ENCODE peak calls at places on chromosomes 11 and 22, in four cellular contexts. Z is A549, S is GM12878, C is SK-N-SH. O is an unnamed sample.

GRCh38 chr22:47918936-47919505 is 1156.6 kb downstream of the TBC1D22A start:
- DNase-seq in Z (no peak), S (no peak), C (no peak), O (no peak)

GRCh38 chr22:20940178-20940790 is 23.1 kb downstream of the CRKL start:
- DNase-seq in Z (no peak), S (no peak), C (no peak), O (no peak)

GRCh38 chr11:98423933-98424332 is 596.8 kb upstream of the CNTN5 start:
- DNase-seq in Z (no peak), S (no peak), C (no peak), O (peak)

GRCh38 chr11:7098235-7098832 is 9.5 kb downstream of the RBMXL2 start:
- DNase-seq in Z (peak), S (peak), C (peak), O (peak)

GRCh38 chr11:80327971-80328614 is 887.3 kb upstream of the TENM4 start:
- DNase-seq in Z (no peak), S (no peak), C (no peak), O (no peak)

GRCh38 chr11:78219493-78220217 is 30.9 kb downstream of the USP35 start:
- DNase-seq in Z (no peak), S (no peak), C (no peak), O (no peak)

GRCh38 chr11:75342231-75342918 is 9.1 kb downstream of the ARRB1 start:
- DNase-seq in Z (no peak), S (no peak), C (no peak), O (no peak)

GRCh38 chr11:19160839-19161238 is 40.9 kb downstream of the CSRP3 start:
- DNase-seq in Z (no peak), S (no peak), C (no peak), O (peak)

GRCh38 chr11:35144103-35144741 is 5.3 kb downstream of the CD44 start:
- DNase-seq in Z (no peak), S (peak), C (no peak), O (peak)

GRCh38 chr22:19179472-19180048 is 1.0 kb upstream of the SLC25A1 start:
- DNase-seq in Z (peak), S (peak), C (peak), O (peak)

GRCh38 chr22:20957118-20957690 is 9.9 kb upstream of the AIFM3 start:
- DNase-seq in Z (peak), S (no peak), C (peak), O (no peak)

GRCh38 chr11:134150195-134150903 is 73.4 kb downstream of the NCAPD3 start:
- DNase-seq in Z (no peak), S (no peak), C (no peak), O (no peak)

GRCh38 chr22:23376256-23376655 is 195.9 kb downstream of the BCR start:
- DNase-seq in Z (peak), S (peak), C (no peak), O (peak)

GRCh38 chr11:6022954-6023353 is 7.6 kb downstream of the OR56A1 start:
- DNase-seq in Z (peak), S (peak), C (no peak), O (peak)

GRCh38 chr11:134170909-134171281 is 52.9 kb downstream of the NCAPD3 start:
- DNase-seq in Z (no peak), S (no peak), C (no peak), O (no peak)

GRCh38 chr11:122796128-122796717 is 42.1 kb upstream of the CRTAM start:
- DNase-seq in Z (peak), S (no peak), C (peak), O (peak)

GRCh38 chr11:77126861-77127673 is 979 bp upstream of the MYO7A start:
- DNase-seq in Z (peak), S (no peak), C (peak), O (peak)

GRCh38 chr11:110886241-110886640 is 174.0 kb upstream of the ARHGAP20 start:
- DNase-seq in Z (no peak), S (no peak), C (no peak), O (no peak)

GRCh38 chr11:86888164-86888977 is 66.8 kb downstream of the FZD4 start:
- DNase-seq in Z (no peak), S (no peak), C (no peak), O (no peak)

GRCh38 chr11:76962583-76963416 is 71.4 kb upstream of the B3GNT6 start:
- DNase-seq in Z (no peak), S (peak), C (no peak), O (peak)

GRCh38 chr11:125358254-125358840 is 137.7 kb downstream of the FEZ1 start:
- DNase-seq in Z (no peak), S (no peak), C (no peak), O (peak)

GRCh38 chr11:75063732-75064314 is 32.9 kb downstream of the OR2AT4 start:
- DNase-seq in Z (no peak), S (no peak), C (no peak), O (no peak)

GRCh38 chr11:124446926-124447325 is 1.4 kb upstream of the OR8B8 start:
- DNase-seq in Z (no peak), S (no peak), C (no peak), O (no peak)

GRCh38 chr11:1450344-1450875 is 36.2 kb downstream of the MOB2 start:
- DNase-seq in Z (no peak), S (no peak), C (no peak), O (no peak)

GRCh38 chr11:2380396-2380795 is 3.3 kb downstream of the CD81 start:
- DNase-seq in Z (no peak), S (no peak), C (no peak), O (no peak)

GRCh38 chr22:25972397-25972796 is 196.9 kb upstream of the SEZ6L start:
- DNase-seq in Z (no peak), S (no peak), C (no peak), O (no peak)

GRCh38 chr11:62392944-62393628 is 25.7 kb upstream of the SCGB1A1 start:
- DNase-seq in Z (peak), S (no peak), C (no peak), O (peak)

GRCh38 chr11:130710442-130711101 is 205.7 kb downstream of the SNX19 start:
- DNase-seq in Z (no peak), S (no peak), C (no peak), O (no peak)

GRCh38 chr11:126485021-126485781 is 129.7 kb downstream of the ST3GAL4 start:
- DNase-seq in Z (no peak), S (no peak), C (no peak), O (no peak)

GRCh38 chr11:126484266-126484665 is 128.8 kb downstream of the ST3GAL4 start:
- DNase-seq in Z (no peak), S (no peak), C (no peak), O (peak)

GRCh38 chr11:126483796-126484195 is 128.3 kb downstream of the ST3GAL4 start:
- DNase-seq in Z (no peak), S (no peak), C (no peak), O (no peak)

GRCh38 chr11:126487711-126488110 is 132.2 kb downstream of the ST3GAL4 start:
- DNase-seq in Z (no peak), S (no peak), C (no peak), O (peak)

GRCh38 chr11:126485986-126486635 is 130.6 kb downstream of the ST3GAL4 start:
- DNase-seq in Z (no peak), S (no peak), C (no peak), O (no peak)
- TF ChIP-seq MAX in Z (no peak), S (no peak), C (no peak), O (no peak)

DNA sequence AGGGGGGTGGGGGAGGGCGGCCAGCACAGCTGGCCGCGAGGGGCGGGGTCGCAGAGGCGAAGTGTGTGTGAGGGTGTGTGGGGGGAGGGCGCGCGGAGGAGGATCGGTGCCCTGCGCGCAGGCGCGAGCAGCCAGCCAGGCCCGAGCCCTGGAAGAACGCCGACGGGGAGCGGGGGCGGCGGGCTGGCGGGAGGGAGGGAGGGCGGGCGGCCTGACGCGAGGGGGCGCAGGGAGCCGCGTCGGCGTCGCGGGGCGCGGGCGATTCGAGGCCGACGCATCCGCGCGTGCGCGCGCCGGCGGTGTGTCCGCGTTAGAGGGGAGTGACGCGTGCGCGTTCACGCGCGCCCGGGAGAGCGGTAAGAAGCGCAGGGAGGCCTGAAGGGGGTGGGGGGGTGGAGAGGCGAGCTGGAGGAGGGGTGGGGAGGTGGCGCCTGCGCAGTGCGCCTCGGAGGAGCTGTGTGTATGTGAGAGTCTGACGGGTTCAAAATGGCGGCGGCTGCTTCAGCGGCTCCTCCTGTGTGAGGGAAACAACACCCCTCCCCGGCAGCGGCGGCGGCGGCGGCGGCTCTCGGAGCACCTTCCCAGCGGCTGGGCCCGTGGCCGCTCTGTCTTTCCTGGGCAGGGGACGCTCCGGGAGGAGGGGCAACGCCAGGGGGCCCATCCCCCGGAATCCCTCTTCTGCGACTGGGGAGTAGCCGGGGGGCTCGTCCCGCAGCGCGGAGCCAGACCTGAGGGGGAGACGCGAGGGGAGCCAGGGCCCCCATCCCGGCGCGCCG is at the start of gene KDM2A:
- DNase-seq in Z (peak), S (peak), C (peak), O (peak)
- TF ChIP-seq CTCF in Z (peak), S (peak), C (no peak), O (no peak)

DNA sequence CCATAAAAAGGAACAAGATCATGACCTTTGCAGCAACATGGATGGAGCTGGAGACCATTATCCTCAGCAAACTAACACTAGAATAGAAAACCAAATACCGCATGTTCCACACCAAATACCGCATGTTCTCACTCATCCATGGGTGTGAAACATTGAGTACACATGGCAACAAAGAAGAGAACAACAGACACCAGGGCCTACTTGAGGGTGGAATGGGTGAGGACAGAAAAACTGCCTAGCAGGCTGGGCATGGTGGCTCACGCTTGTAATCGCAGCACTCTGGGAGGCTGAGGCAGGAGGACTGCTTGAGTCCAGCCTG is 12.3 kb downstream of the EHD1 start:
- DNase-seq in Z (no peak), S (no peak), C (no peak), O (no peak)
- H3K4me3 ChIP-seq in Z (no peak), S (peak), C (no peak), O (no peak)

GRCh38 chr22:49382451-49382735 is 445.3 kb downstream of the BRD1 start:
- DNase-seq in Z (no peak), S (no peak), C (no peak), O (no peak)

GRCh38 chr22:49377306-49377705 is 450.4 kb downstream of the BRD1 start:
- DNase-seq in Z (no peak), S (no peak), C (no peak), O (no peak)

GRCh38 chr22:49380095-49380827 is 447.4 kb downstream of the BRD1 start:
- DNase-seq in Z (no peak), S (no peak), C (no peak), O (no peak)

GRCh38 chr22:49381595-49382450 is 445.9 kb downstream of the BRD1 start:
- DNase-seq in Z (no peak), S (no peak), C (no peak), O (no peak)

DNA sequence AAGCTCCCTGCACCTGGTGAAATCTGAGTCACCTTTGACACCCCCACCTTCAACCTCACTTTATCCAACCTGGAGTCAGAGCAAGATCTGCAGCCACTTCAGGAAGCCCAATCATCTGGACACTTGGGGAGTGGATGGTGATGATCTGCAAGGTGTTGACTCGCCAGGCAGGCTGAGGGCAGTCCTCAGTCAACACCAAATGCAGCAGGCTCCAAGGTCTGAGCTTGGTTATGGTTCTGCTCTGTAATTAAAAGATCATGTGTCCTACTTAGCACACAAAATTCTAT is 446.9 kb downstream of the BRD1 start:
- DNase-seq in Z (no peak), S (no peak), C (no peak), O (no peak)
- TF ChIP-seq MAX in Z (no peak), S (no peak), C (no peak), O (no peak)

GRCh38 chr11:57779275-57779674 is 17.7 kb downstream of the CTNND1 start:
- DNase-seq in Z (peak), S (no peak), C (no peak), O (no peak)

GRCh38 chr11:57777969-57778317 is 16.3 kb downstream of the CTNND1 start:
- DNase-seq in Z (peak), S (no peak), C (no peak), O (no peak)

GRCh38 chr11:57785072-57785471 is 23.5 kb downstream of the CTNND1 start:
- DNase-seq in Z (no peak), S (no peak), C (no peak), O (no peak)

GRCh38 chr11:57778318-57779037 is 16.9 kb downstream of the CTNND1 start:
- DNase-seq in Z (peak), S (no peak), C (peak), O (peak)

GRCh38 chr11:57781529-57781943 is 19.9 kb downstream of the CTNND1 start:
- DNase-seq in Z (no peak), S (no peak), C (no peak), O (no peak)
- TF ChIP-seq CTCF in Z (no peak), S (no peak), C (no peak), O (no peak)

DNA sequence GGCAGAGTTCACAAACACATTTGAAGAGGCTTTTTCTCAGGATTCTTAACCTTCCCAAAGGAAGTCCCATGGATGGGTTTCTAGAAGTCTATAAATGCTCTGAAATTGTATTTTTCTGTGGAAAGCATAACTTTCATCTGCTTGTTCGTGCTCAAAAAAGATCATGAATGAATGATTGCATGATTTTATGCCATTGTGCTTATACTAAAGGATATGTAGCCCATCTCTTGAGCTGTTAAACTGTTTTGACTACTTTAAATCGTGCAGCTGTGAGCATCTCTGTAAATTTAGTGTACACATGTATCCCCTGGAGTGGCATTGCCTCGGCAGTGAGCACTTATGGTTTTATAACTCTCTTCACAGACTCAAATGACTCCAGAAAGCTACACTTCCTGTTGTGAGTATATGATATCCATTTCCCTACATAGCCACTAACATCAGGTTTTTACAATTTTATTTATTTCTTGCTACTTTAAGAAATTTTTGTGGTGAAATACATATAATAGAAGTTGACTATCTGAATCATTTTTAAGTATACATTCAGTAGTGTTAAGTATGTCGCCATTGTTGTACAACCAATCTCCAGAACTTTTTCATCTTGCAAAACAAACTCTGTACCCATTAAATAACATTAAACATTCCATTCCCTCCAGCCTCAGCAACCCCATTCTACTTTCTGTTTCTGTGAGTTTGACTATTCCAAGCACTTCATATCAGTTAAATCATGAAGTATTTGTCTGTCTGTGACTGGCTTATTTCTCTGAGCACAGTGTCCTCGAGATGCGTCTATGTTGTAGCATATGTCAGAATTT is 8.0 kb downstream of the NEAT1 start:
- DNase-seq in Z (no peak), S (no peak), C (no peak), O (peak)
- H3K4me3 ChIP-seq in Z (peak), S (peak), C (peak), O (peak)

DNA sequence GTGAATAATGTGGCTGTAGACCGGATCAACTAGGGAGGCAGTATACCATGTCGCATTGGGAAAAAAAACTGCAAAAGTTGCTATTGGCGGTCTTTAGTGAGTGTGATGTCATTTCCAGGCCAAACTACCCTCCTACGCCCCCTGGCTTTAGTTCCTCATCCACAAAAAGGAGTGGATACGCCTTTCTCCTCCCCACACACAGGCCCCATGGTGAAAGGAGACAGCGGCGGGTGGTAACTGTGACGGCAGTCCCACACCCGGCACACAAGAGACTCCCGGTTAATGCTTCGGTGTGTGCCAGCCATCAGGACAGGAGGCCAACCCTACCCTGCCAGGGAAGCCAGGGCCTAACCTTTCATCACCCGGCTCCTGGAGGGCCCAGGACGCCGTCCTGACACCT is 11.0 kb downstream of the TP53I11 start:
- DNase-seq in Z (no peak), S (no peak), C (no peak), O (peak)
- TF ChIP-seq MAX in Z (no peak), S (no peak), C (no peak), O (no peak)

GRCh38 chr11:129270471-129270870 is 78.3 kb upstream of the ARHGAP32 start:
- DNase-seq in Z (no peak), S (no peak), C (no peak), O (no peak)
- TF ChIP-seq CTCF in Z (no peak), S (no peak), C (no peak), O (no peak)

GRCh38 chr11:72876147-72876546 is 61.9 kb downstream of the ATG16L2 start:
- DNase-seq in Z (no peak), S (no peak), C (no peak), O (no peak)

GRCh38 chr11:72869845-72870244 is 55.6 kb downstream of the ATG16L2 start:
- DNase-seq in Z (no peak), S (no peak), C (no peak), O (no peak)

GRCh38 chr11:72871089-72871488 is 56.9 kb downstream of the ATG16L2 start:
- DNase-seq in Z (no peak), S (no peak), C (no peak), O (no peak)

GRCh38 chr11:72872012-72872411 is 57.8 kb downstream of the ATG16L2 start:
- DNase-seq in Z (no peak), S (no peak), C (no peak), O (no peak)

GRCh38 chr11:72875736-72876135 is 61.5 kb downstream of the ATG16L2 start:
- DNase-seq in Z (no peak), S (no peak), C (no peak), O (no peak)
- H3K4me3 ChIP-seq in Z (no peak), S (no peak), C (no peak), O (no peak)